ENCODE peak calls at places on chromosome 16, in seven cellular contexts. O, T, P, S, U, E and K are unnamed samples.
A peak's percentile ranks its signal among the peaks of the same experiment; 100 is the strongest.

GRCh38 chr16:85969159-85969558 is 70.2 kb downstream of the IRF8 start:
- DNase-seq in T (no peak), P (no peak), U (no peak), E (no peak), O (no peak), S (no peak), K (no peak)

GRCh38 chr16:66842765-66843164 is 1.4 kb upstream of the CA7 start:
- DNase-seq in U (no peak), E (no peak), P (peak; percentile 32), T (no peak), O (peak; percentile 25), S (no peak), K (no peak)

GRCh38 chr16:66847533-66848057 is 3.4 kb downstream of the CA7 start:
- DNase-seq in E (no peak), P (no peak), S (no peak), U (no peak), T (no peak), O (no peak), K (no peak)

GRCh38 chr16:75957870-75958269 is 231.6 kb upstream of the CPHXL start:
- DNase-seq in T (no peak), S (no peak), P (no peak), O (no peak), E (no peak), U (no peak), K (no peak)

GRCh38 chr16:49742428-49743205 is 113.3 kb downstream of the ZNF423 start:
- DNase-seq in E (no peak), S (peak; percentile 65), O (no peak), T (no peak), P (no peak), U (no peak), K (no peak)

GRCh38 chr16:3157229-3158013 is 22.6 kb downstream of the ZNF213 start:
- DNase-seq in P (peak; percentile 92), S (peak; percentile 89), U (peak; percentile 90), T (peak; percentile 88), O (peak; percentile 72), E (no peak), K (peak; percentile 71)

GRCh38 chr16:75997606-75998005 is 271.3 kb upstream of the CPHXL start:
- DNase-seq in U (no peak), T (no peak), E (no peak), P (peak; percentile 8), S (no peak), O (no peak), K (no peak)

GRCh38 chr16:86531193-86531550 is 20.8 kb downstream of the FOXF1 start:
- DNase-seq in U (no peak), O (no peak), T (peak; percentile 1), P (no peak), E (no peak), S (no peak), K (no peak)

GRCh38 chr16:2008009-2008526 is 1.6 kb downstream of the ZNF598 start:
- DNase-seq in T (no peak), E (no peak), U (no peak), O (no peak), P (peak; percentile 86), S (peak; percentile 65), K (no peak)

GRCh38 chr16:66324785-66325184 is 41.7 kb upstream of the CDH5 start:
- DNase-seq in U (peak; percentile 21), E (peak; percentile 48), P (peak; percentile 41), O (no peak), S (peak; percentile 27), T (no peak), K (no peak)

GRCh38 chr16:66131895-66132294 is 234.6 kb upstream of the CDH5 start:
- DNase-seq in E (no peak), T (no peak), U (no peak), S (no peak), O (no peak), P (peak; percentile 16), K (no peak)

DNA sequence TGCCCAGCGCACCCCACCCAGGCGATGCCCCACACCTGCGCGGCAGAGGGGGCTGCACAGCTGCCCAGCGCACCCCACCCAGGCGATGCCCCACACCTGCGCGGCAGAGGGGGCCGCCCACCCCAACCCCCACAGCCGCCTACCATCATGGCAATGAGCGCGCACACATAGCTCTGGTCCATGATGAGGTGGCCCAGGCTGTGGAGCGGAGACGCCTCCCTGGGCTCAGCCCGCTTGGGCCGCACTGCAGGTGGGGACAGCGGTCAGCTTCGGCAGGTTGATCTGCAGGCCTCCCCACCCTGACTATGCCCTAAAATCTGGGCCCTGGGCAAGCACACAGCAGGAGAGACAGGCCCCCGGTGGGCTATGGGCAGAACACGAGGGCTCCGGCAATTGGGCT is 30.2 kb downstream of the CTU2 start:
- DNase-seq in E (no peak), T (no peak), U (no peak), P (no peak), S (peak; percentile 72), O (no peak), K (no peak)
- H3K36me3 ChIP-seq in E (peaks cover 5% of the 10 kb centered on the region), T (peaks cover 7% of the 10 kb centered on the region), U (peaks cover 56% of the 10 kb centered on the region), P (peaks cover 47% of the 10 kb centered on the region), S (peaks cover 97% of the 10 kb centered on the region), O (peaks cover 60% of the 10 kb centered on the region), K (peaks cover 67% of the 10 kb centered on the region)

GRCh38 chr16:57734308-57734924 is 1.2 kb upstream of the KATNB1 start:
- DNase-seq in T (no peak), P (no peak), S (no peak), E (no peak), O (no peak), U (no peak), K (no peak)

GRCh38 chr16:57732011-57732410 is 3.6 kb upstream of the KATNB1 start:
- DNase-seq in U (no peak), S (no peak), O (no peak), P (peak; percentile 15), E (no peak), T (no peak), K (no peak)

GRCh38 chr16:57730771-57731730 is 4.5 kb upstream of the KATNB1 start:
- DNase-seq in O (no peak), S (no peak), T (no peak), P (no peak), U (no peak), E (no peak), K (no peak)

GRCh38 chr16:57734925-57735754 is 430 bp upstream of the KATNB1 start:
- DNase-seq in P (peak; percentile 99), U (peak; percentile 100), O (peak; percentile 98), S (peak; percentile 97), T (peak; percentile 99), E (peak; percentile 100), K (peak; percentile 95)

GRCh38 chr16:57732683-57733082 is 2.9 kb upstream of the KATNB1 start:
- DNase-seq in U (no peak), E (no peak), P (no peak), O (no peak), S (no peak), T (no peak), K (no peak)
- H3K36me3 ChIP-seq in U (no peaks in the 10 kb centered on the region), E (no peaks in the 10 kb centered on the region), P (no peaks in the 10 kb centered on the region), O (no peaks in the 10 kb centered on the region), S (no peaks in the 10 kb centered on the region), T (no peaks in the 10 kb centered on the region), K (no peaks in the 10 kb centered on the region)

DNA sequence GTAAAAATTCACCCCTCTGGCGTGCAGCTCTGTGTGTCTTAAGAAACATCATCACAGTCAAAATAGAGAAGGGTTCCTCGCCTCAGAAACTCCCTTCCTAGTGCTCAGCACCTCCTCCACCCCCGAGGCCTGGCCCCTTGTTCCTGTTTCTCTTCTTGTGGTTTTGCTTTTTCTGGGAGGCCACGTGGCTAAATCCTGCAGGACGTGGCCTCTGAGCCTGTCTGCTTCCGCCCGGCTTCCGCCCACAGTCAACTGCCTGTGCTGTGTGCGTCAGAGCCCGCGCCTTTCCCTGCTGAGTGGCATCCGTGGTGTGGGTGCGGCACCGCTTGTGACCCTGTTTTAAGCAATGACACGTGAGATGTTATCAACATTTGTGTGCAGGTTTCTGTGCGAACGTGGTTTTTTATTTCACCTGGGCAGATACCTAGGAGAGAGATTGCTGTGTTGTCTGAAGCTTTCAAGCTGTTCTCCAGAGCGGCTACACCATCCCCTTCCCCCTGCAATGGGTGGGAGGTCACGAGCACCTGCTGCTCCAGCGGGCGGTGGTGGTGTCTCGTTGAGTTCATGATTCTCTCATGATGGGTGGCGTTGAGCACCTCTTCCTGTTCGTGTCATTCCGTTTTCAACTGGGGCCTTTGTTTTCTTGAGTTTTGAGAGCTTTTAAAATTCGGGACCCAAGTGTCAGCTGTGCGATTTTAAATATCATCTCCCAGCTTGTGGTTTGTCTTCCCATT is 21.7 kb downstream of the ACSF3 start:
- DNase-seq in E (no peak), P (peak; percentile 39), T (peak; percentile 92), S (peak; percentile 91), U (no peak), O (peak; percentile 75), K (peak; percentile 87)
- H3K36me3 ChIP-seq in E (peaks cover 9% of the 10 kb centered on the region), P (peaks cover 17% of the 10 kb centered on the region), T (peaks cover 26% of the 10 kb centered on the region), S (peaks cover 90% of the 10 kb centered on the region), U (peaks cover 26% of the 10 kb centered on the region), O (peaks cover 59% of the 10 kb centered on the region), K (peaks cover 47% of the 10 kb centered on the region)

GRCh38 chr16:10929853-10930754 is 12.2 kb downstream of the DEXI start:
- DNase-seq in O (no peak), P (no peak), T (no peak), U (no peak), E (no peak), S (peak; percentile 50), K (no peak)
- H3K36me3 ChIP-seq in O (peaks cover 35% of the 10 kb centered on the region), P (peaks cover 18% of the 10 kb centered on the region), T (peaks cover 18% of the 10 kb centered on the region), U (peaks cover 16% of the 10 kb centered on the region), E (peaks cover 7% of the 10 kb centered on the region), S (peaks cover 49% of the 10 kb centered on the region), K (peaks cover 48% of the 10 kb centered on the region)

DNA sequence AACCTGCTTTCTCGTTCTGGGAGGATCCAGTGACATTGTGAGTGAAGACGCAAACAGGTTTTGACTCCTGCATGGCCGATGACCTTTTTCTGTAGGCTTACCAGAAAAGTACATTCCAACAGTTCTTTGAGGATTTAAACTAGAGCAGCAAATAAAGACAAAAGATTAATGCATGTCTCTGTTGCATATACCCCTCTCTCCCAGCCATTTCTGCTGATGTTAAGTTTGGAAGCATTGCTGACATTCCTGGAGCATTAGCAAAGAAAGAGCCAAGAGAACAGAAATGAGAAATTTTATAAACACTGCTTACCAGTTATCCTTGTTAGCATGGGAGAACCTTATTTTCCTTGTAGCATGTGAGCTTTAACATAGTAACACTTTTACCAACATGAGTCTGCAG is 49.3 kb downstream of the SIAH1 start:
- DNase-seq in O (no peak), S (no peak), T (no peak), U (no peak), P (no peak), E (no peak), K (no peak)
- H3K36me3 ChIP-seq in O (peaks cover 16% of the 10 kb centered on the region), S (peaks cover 44% of the 10 kb centered on the region), T (peaks cover 3% of the 10 kb centered on the region), U (peaks cover 10% of the 10 kb centered on the region), P (peaks cover 13% of the 10 kb centered on the region), E (peaks cover 23% of the 10 kb centered on the region), K (peaks cover 40% of the 10 kb centered on the region)